ENCODE peak calls at places on chromosomes 11 and 22, in eight cellular contexts. One of them, this sample, is unnamed.

GRCh38 chr11:128621491-128622136 is 34.3 kb upstream of the ETS1 start:
- DNase-seq in HS-5: peak
- DNase-seq in activated effector memory CD4-positive, alpha-beta T cell treated with Interleukin-2 at 50 U/mL for 16 hours: no peak
- DNase-seq in stimulated activated CD4-positive, alpha-beta T cell treated with anti-CD3 and anti-CD28 coated beads, Interleukin-15, amount 100 ng/mL, for 1 hour: no peak
- DNase-seq in left ventricle myocardium inferior: no peak
- DNase-seq in effector memory CD8-positive, alpha-beta T cell: no peak
- DNase-seq in COLO829: no peak
- DNase-seq in testis: no peak
- DNase-seq in this sample: no peak

GRCh38 chr11:74701351-74701750 is 29.9 kb downstream of the CHRDL2 start:
- DNase-seq in HS-5: no peak
- DNase-seq in activated effector memory CD4-positive, alpha-beta T cell treated with Interleukin-2 at 50 U/mL for 16 hours: no peak
- DNase-seq in stimulated activated CD4-positive, alpha-beta T cell treated with anti-CD3 and anti-CD28 coated beads, Interleukin-15, amount 100 ng/mL, for 1 hour: no peak
- DNase-seq in left ventricle myocardium inferior: no peak
- DNase-seq in effector memory CD8-positive, alpha-beta T cell: no peak
- DNase-seq in COLO829: no peak
- DNase-seq in testis: no peak
- DNase-seq in this sample: no peak

GRCh38 chr11:6650980-6651379 is 4.6 kb downstream of the DCHS1 start:
- DNase-seq in HS-5: no peak
- DNase-seq in activated effector memory CD4-positive, alpha-beta T cell treated with Interleukin-2 at 50 U/mL for 16 hours: no peak
- DNase-seq in stimulated activated CD4-positive, alpha-beta T cell treated with anti-CD3 and anti-CD28 coated beads, Interleukin-15, amount 100 ng/mL, for 1 hour: no peak
- DNase-seq in left ventricle myocardium inferior: no peak
- DNase-seq in effector memory CD8-positive, alpha-beta T cell: no peak
- DNase-seq in COLO829: no peak
- DNase-seq in testis: no peak
- DNase-seq in this sample: no peak

GRCh38 chr11:21909145-21909544 is 283.7 kb upstream of the ANO5 start:
- DNase-seq in HS-5: no peak
- DNase-seq in activated effector memory CD4-positive, alpha-beta T cell treated with Interleukin-2 at 50 U/mL for 16 hours: no peak
- DNase-seq in stimulated activated CD4-positive, alpha-beta T cell treated with anti-CD3 and anti-CD28 coated beads, Interleukin-15, amount 100 ng/mL, for 1 hour: no peak
- DNase-seq in left ventricle myocardium inferior: no peak
- DNase-seq in effector memory CD8-positive, alpha-beta T cell: no peak
- DNase-seq in COLO829: peak
- DNase-seq in testis: no peak
- DNase-seq in this sample: no peak

GRCh38 chr11:24496728-24497396 is at the start of gene LUZP2:
- DNase-seq in HS-5: no peak
- DNase-seq in activated effector memory CD4-positive, alpha-beta T cell treated with Interleukin-2 at 50 U/mL for 16 hours: no peak
- DNase-seq in stimulated activated CD4-positive, alpha-beta T cell treated with anti-CD3 and anti-CD28 coated beads, Interleukin-15, amount 100 ng/mL, for 1 hour: no peak
- DNase-seq in left ventricle myocardium inferior: no peak
- DNase-seq in effector memory CD8-positive, alpha-beta T cell: no peak
- DNase-seq in COLO829: no peak
- DNase-seq in testis: peak
- DNase-seq in this sample: no peak

GRCh38 chr22:17726561-17727243 is 47.6 kb downstream of the BID start:
- DNase-seq in HS-5: no peak
- DNase-seq in activated effector memory CD4-positive, alpha-beta T cell treated with Interleukin-2 at 50 U/mL for 16 hours: no peak
- DNase-seq in stimulated activated CD4-positive, alpha-beta T cell treated with anti-CD3 and anti-CD28 coated beads, Interleukin-15, amount 100 ng/mL, for 1 hour: no peak
- DNase-seq in left ventricle myocardium inferior: no peak
- DNase-seq in effector memory CD8-positive, alpha-beta T cell: no peak
- DNase-seq in COLO829: no peak
- DNase-seq in testis: no peak
- DNase-seq in this sample: peak

GRCh38 chr22:31628362-31628761 is 33.7 kb downstream of the PISD start:
- DNase-seq in HS-5: no peak
- DNase-seq in activated effector memory CD4-positive, alpha-beta T cell treated with Interleukin-2 at 50 U/mL for 16 hours: no peak
- DNase-seq in stimulated activated CD4-positive, alpha-beta T cell treated with anti-CD3 and anti-CD28 coated beads, Interleukin-15, amount 100 ng/mL, for 1 hour: no peak
- DNase-seq in left ventricle myocardium inferior: no peak
- DNase-seq in effector memory CD8-positive, alpha-beta T cell: no peak
- DNase-seq in COLO829: no peak
- DNase-seq in testis: no peak
- DNase-seq in this sample: no peak

GRCh38 chr22:19179472-19180048 is 1.0 kb upstream of the SLC25A1 start:
- DNase-seq in HS-5: no peak
- DNase-seq in activated effector memory CD4-positive, alpha-beta T cell treated with Interleukin-2 at 50 U/mL for 16 hours: peak
- DNase-seq in stimulated activated CD4-positive, alpha-beta T cell treated with anti-CD3 and anti-CD28 coated beads, Interleukin-15, amount 100 ng/mL, for 1 hour: no peak
- DNase-seq in left ventricle myocardium inferior: peak
- DNase-seq in effector memory CD8-positive, alpha-beta T cell: peak
- DNase-seq in COLO829: peak
- DNase-seq in testis: peak
- DNase-seq in this sample: peak

GRCh38 chr11:126194121-126194543 is 17.3 kb downstream of the RPUSD4 start:
- DNase-seq in HS-5: no peak
- DNase-seq in activated effector memory CD4-positive, alpha-beta T cell treated with Interleukin-2 at 50 U/mL for 16 hours: no peak
- DNase-seq in stimulated activated CD4-positive, alpha-beta T cell treated with anti-CD3 and anti-CD28 coated beads, Interleukin-15, amount 100 ng/mL, for 1 hour: no peak
- DNase-seq in left ventricle myocardium inferior: no peak
- DNase-seq in effector memory CD8-positive, alpha-beta T cell: peak
- DNase-seq in COLO829: peak
- DNase-seq in testis: peak
- DNase-seq in this sample: peak

GRCh38 chr22:46007003-46007847 is 30.3 kb upstream of the WNT7B start:
- DNase-seq in HS-5: no peak
- DNase-seq in activated effector memory CD4-positive, alpha-beta T cell treated with Interleukin-2 at 50 U/mL for 16 hours: no peak
- DNase-seq in stimulated activated CD4-positive, alpha-beta T cell treated with anti-CD3 and anti-CD28 coated beads, Interleukin-15, amount 100 ng/mL, for 1 hour: no peak
- DNase-seq in left ventricle myocardium inferior: peak
- DNase-seq in effector memory CD8-positive, alpha-beta T cell: no peak
- DNase-seq in COLO829: peak
- DNase-seq in testis: peak
- DNase-seq in this sample: peak

GRCh38 chr22:39392341-39392948 is 7.1 kb upstream of the TAB1 start:
- DNase-seq in HS-5: no peak
- DNase-seq in activated effector memory CD4-positive, alpha-beta T cell treated with Interleukin-2 at 50 U/mL for 16 hours: no peak
- DNase-seq in stimulated activated CD4-positive, alpha-beta T cell treated with anti-CD3 and anti-CD28 coated beads, Interleukin-15, amount 100 ng/mL, for 1 hour: no peak
- DNase-seq in left ventricle myocardium inferior: no peak
- DNase-seq in effector memory CD8-positive, alpha-beta T cell: no peak
- DNase-seq in COLO829: no peak
- DNase-seq in testis: no peak
- DNase-seq in this sample: peak

GRCh38 chr11:66428933-66429332 is 8.1 kb downstream of the NPAS4 start:
- DNase-seq in HS-5: no peak
- DNase-seq in activated effector memory CD4-positive, alpha-beta T cell treated with Interleukin-2 at 50 U/mL for 16 hours: no peak
- DNase-seq in stimulated activated CD4-positive, alpha-beta T cell treated with anti-CD3 and anti-CD28 coated beads, Interleukin-15, amount 100 ng/mL, for 1 hour: no peak
- DNase-seq in left ventricle myocardium inferior: no peak
- DNase-seq in effector memory CD8-positive, alpha-beta T cell: no peak
- DNase-seq in COLO829: no peak
- DNase-seq in testis: no peak
- DNase-seq in this sample: no peak

GRCh38 chr11:4072668-4073285 is 21.8 kb upstream of the RRM1 start:
- DNase-seq in HS-5: peak
- DNase-seq in activated effector memory CD4-positive, alpha-beta T cell treated with Interleukin-2 at 50 U/mL for 16 hours: no peak
- DNase-seq in stimulated activated CD4-positive, alpha-beta T cell treated with anti-CD3 and anti-CD28 coated beads, Interleukin-15, amount 100 ng/mL, for 1 hour: no peak
- DNase-seq in left ventricle myocardium inferior: no peak
- DNase-seq in effector memory CD8-positive, alpha-beta T cell: peak
- DNase-seq in COLO829: peak
- DNase-seq in testis: peak
- DNase-seq in this sample: peak

GRCh38 chr11:117859061-117859460 is 17.4 kb downstream of the FXYD6 start:
- DNase-seq in HS-5: no peak
- DNase-seq in activated effector memory CD4-positive, alpha-beta T cell treated with Interleukin-2 at 50 U/mL for 16 hours: no peak
- DNase-seq in stimulated activated CD4-positive, alpha-beta T cell treated with anti-CD3 and anti-CD28 coated beads, Interleukin-15, amount 100 ng/mL, for 1 hour: no peak
- DNase-seq in left ventricle myocardium inferior: no peak
- DNase-seq in effector memory CD8-positive, alpha-beta T cell: no peak
- DNase-seq in COLO829: no peak
- DNase-seq in testis: no peak
- DNase-seq in this sample: no peak

GRCh38 chr11:64754919-64755662 is 4.7 kb downstream of the PYGM start:
- DNase-seq in HS-5: no peak
- DNase-seq in activated effector memory CD4-positive, alpha-beta T cell treated with Interleukin-2 at 50 U/mL for 16 hours: no peak
- DNase-seq in stimulated activated CD4-positive, alpha-beta T cell treated with anti-CD3 and anti-CD28 coated beads, Interleukin-15, amount 100 ng/mL, for 1 hour: no peak
- DNase-seq in left ventricle myocardium inferior: no peak
- DNase-seq in effector memory CD8-positive, alpha-beta T cell: no peak
- DNase-seq in COLO829: no peak
- DNase-seq in testis: no peak
- DNase-seq in this sample: no peak

This sample was measured in MV-4-11.